ENCODE peak calls at places on chromosomes 4 and X, in eight cellular contexts. D, H, G, I, Q, U, O and F are unnamed samples.

GRCh38 chr4:147094228-147094627 is 148.6 kb upstream of the TTC29 start:
- DNase-seq in D (no peak), H (no peak), G (no peak), I (no peak), Q (no peak), U (no peak), O (no peak), F (no peak)

GRCh38 chr4:38562751-38563198 is 101.2 kb upstream of the KLF3 start:
- DNase-seq in D (peak; percentile 28), H (no peak), G (no peak), I (no peak), Q (peak; percentile 27), U (no peak), O (peak; percentile 39), F (peak; percentile 62)

GRCh38 chrX:23656684-23657083 is 10.6 kb upstream of the PRDX4 start:
- DNase-seq in D (peak; percentile 26), H (no peak), G (no peak), I (no peak), Q (no peak), U (peak; percentile 26), O (no peak), F (peak; percentile 33)

GRCh38 chr4:3766207-3766790 is at the start of gene ADRA2C:
- DNase-seq in D (no peak), H (peak; percentile 74), G (no peak), I (peak; percentile 57), Q (peak; percentile 27), U (no peak), O (no peak), F (no peak)

GRCh38 chrX:1468250-1468772 is 15.6 kb upstream of the ASMTL start:
- DNase-seq in D (no peak), H (no peak), G (peak; percentile 90), I (peak; percentile 32), Q (no peak), U (no peak), O (peak; percentile 27), F (no peak)

GRCh38 chr4:137200322-137200721 is 332.0 kb downstream of the PCDH18 start:
- DNase-seq in D (no peak), H (no peak), G (no peak), I (no peak), Q (no peak), U (no peak), O (no peak), F (no peak)

GRCh38 chrX:130009658-130010223 is 27.3 kb downstream of the BCORL1 start:
- DNase-seq in D (no peak), H (no peak), G (no peak), I (no peak), Q (no peak), U (no peak), O (no peak), F (no peak)

GRCh38 chr4:4820264-4820663 is 39.2 kb upstream of the MSX1 start:
- DNase-seq in D (no peak), H (no peak), G (no peak), I (no peak), Q (no peak), U (no peak), O (no peak), F (no peak)

GRCh38 chrX:71095971-71096701 is 485 bp downstream of the FOXO4 start:
- DNase-seq in D (peak; percentile 30), H (peak; percentile 77), G (no peak), I (no peak), Q (no peak), U (no peak), O (peak; percentile 51), F (peak; percentile 6)

GRCh38 chrX:9644335-9644734 is 121.3 kb downstream of the GPR143 start:
- DNase-seq in D (no peak), H (no peak), G (no peak), I (no peak), Q (no peak), U (no peak), O (no peak), F (no peak)

GRCh38 chr4:185305979-185306442 is 89.7 kb downstream of the LRP2BP start:
- DNase-seq in D (peak; percentile 97), H (no peak), G (no peak), I (no peak), Q (no peak), U (peak; percentile 97), O (no peak), F (peak; percentile 98)

GRCh38 chrX:58025979-58026378 is 115.7 kb upstream of the ZXDA start:
- DNase-seq in D (peak; percentile 25), H (peak; percentile 6), G (peak; percentile 65), I (peak; percentile 24), Q (no peak), U (no peak), O (no peak), F (peak; percentile 33)

GRCh38 chrX:107840971-107841370 is 15.3 kb downstream of the MID2 start:
- DNase-seq in D (no peak), H (no peak), G (no peak), I (no peak), Q (no peak), U (no peak), O (no peak), F (no peak)

GRCh38 chrX:13452283-13452682 is 117.1 kb upstream of the EGFL6 start:
- DNase-seq in D (no peak), H (no peak), G (no peak), I (no peak), Q (no peak), U (no peak), O (no peak), F (no peak)

GRCh38 chrX:48918644-48919340 is at the start of gene PIM2:
- DNase-seq in D (peak; percentile 82), H (peak; percentile 85), G (peak; percentile 95), I (peak; percentile 82), Q (peak; percentile 88), U (no peak), O (peak; percentile 91), F (peak; percentile 84)
- TF ChIP-seq CTCF in D (no peak), H (no peak), G (no peak), I (no peak), Q (no peak), U (no peak), O (no peak), F (no peak)

DNA sequence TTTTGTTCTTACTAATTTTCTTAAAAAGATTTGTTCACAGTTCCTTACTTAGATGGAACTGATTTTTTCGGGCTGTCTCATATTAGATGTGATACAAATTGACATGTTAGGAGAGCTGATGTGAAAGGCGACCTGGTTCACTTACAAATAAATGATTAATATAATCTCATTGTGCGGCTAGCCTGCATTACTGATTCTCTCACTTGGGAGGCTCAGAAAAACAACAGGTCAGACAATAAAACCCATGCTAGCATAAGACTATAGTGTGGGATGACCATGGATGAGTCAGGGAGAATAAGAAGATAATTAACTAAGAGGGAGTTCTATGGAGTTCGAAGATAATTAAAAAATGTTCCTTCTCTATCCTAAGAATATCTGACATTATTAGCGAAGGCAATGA is 40.8 kb downstream of the RTL9 start:
- DNase-seq in D (no peak), H (no peak), G (no peak), I (no peak), Q (no peak), U (no peak), O (no peak), F (no peak)
- H3K27me3 ChIP-seq in D (peaks cover 2% of the 10 kb centered on the region), H (no peaks in the 10 kb centered on the region), G (no peaks in the 10 kb centered on the region), I (no peaks in the 10 kb centered on the region), Q (no peaks in the 10 kb centered on the region), U (no peaks in the 10 kb centered on the region), O (peaks cover 4% of the 10 kb centered on the region), F (no peaks in the 10 kb centered on the region)

GRCh38 chrX:136255543-136255942 is 4.3 kb upstream of the MAP7D3 start:
- DNase-seq in D (no peak), H (no peak), G (no peak), I (no peak), Q (no peak), U (no peak), O (no peak), F (no peak)

GRCh38 chrX:136246201-136246600 is 5.0 kb downstream of the MAP7D3 start:
- DNase-seq in D (no peak), H (no peak), G (no peak), I (no peak), Q (no peak), U (no peak), O (no peak), F (no peak)

GRCh38 chrX:136251042-136251991 is at the start of gene MAP7D3:
- DNase-seq in D (peak; percentile 33), H (peak; percentile 86), G (peak; percentile 71), I (peak; percentile 63), Q (peak; percentile 62), U (no peak), O (peak; percentile 49), F (peak; percentile 67)

DNA sequence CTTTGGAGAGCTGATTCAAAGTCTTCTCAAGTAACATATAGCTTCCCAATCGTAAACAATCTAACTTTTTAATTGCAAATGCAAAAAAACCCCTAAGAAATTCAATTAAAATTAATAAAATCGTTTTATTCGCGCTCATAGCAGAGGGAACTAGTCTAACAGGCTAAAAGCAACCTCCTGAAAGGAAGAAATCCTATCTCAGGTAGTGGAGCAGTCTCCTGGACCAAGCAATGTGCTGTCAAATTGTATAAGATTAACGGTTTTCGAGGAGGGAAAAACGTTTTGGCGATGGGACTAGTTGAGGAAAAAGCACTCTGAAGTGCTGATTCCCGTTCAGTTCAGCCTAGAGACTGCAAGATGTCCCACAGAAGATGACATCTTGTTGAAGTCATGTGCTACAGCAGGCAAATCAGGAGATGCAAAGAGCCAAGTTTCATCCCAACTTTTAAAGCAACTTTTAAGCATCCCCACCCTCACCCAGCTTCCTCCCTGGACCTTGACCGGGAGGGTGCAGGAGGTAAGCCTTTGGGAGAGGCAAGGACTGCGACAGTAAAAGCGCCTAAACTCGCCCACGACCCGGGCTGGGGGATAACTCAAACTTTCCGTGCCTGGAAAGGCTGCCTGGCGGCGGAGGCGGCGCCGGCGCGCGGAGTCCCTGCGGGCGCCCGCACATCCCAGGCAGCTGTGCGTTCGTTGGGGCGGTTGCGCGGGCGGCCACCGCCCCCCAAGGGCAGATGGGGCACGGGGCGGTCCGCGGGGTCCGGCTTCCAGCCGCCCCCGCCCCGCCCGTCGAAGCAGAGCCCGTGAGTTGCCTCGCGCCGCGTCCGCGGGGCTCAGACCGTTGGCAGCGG is 784 bp downstream of the MAP7D3 start:
- DNase-seq in D (no peak), H (no peak), G (no peak), I (peak; percentile 49), Q (peak; percentile 15), U (no peak), O (no peak), F (peak; percentile 10)
- H3K4me3 ChIP-seq in D (peak overlapping the region; percentile 91), H (peak overlapping the region; percentile 77), G (peak overlapping the region; percentile 83), I (peak overlapping the region; percentile 56), Q (peak overlapping the region; percentile 77), U (peak overlapping the region; percentile 71), O (peak overlapping the region; percentile 74), F (peak overlapping the region; percentile 62)

DNA sequence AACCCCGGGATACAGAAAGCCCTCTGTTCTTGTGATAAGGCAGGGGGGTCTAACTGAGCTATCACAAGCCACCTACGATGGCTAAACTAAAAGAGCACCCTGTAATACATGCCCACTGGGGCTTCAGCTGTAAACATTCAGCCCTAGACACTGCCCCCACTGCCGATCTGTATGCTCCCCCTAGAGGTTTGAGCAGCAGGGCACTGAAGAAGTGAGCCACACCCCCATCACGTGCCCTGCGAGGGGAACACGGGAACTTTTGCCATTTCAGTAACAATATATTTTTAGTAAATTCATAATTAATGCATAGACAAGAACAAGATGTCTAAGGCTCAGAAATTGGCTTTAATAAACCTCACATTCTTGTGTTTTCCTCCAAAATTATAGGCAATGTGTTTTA is 235.2 kb upstream of the SFRP2 start:
- DNase-seq in D (no peak), H (no peak), G (no peak), I (no peak), Q (no peak), U (no peak), O (no peak), F (no peak)
- TF ChIP-seq CTCF in D (no peak), H (peak; percentile 59), G (no peak), I (peak; percentile 42), Q (no peak), U (no peak), O (no peak), F (no peak)